ENCODE peak calls at places on chromosomes 2 and 18, in ten cellular contexts. P is heart right ventricle; T is OCI-LY7; B is AG04450; D is astrocyte of the spinal cord; H is fibroblast of lung; G is CD8-positive, alpha-beta T cell; W is psoas muscle; U is fibroblast of mammary gland; C is lower lobe of right lung. M is an unnamed sample.

GRCh38 chr2:235651643-235652042 is 157.8 kb downstream of the AGAP1 start:
- DNase-seq in P (no peak), B (no peak), U (no peak), W (no peak), H (no peak), G (no peak), C (no peak), T (no peak), D (no peak), M (no peak)

GRCh38 chr2:202178342-202178958 is 59.9 kb downstream of the SUMO1 start:
- DNase-seq in C (no peak), D (peak; percentile 81), U (peak; percentile 75), T (peak; percentile 67), G (peak; percentile 57), W (no peak), H (peak; percentile 80), P (peak; percentile 55), B (peak; percentile 43), M (peak; percentile 38)

GRCh38 chr2:70514612-70515055 is 39.0 kb downstream of the TGFA start:
- DNase-seq in C (peak; percentile 89), D (no peak), H (no peak), B (no peak), U (no peak), P (no peak), T (no peak), G (no peak), W (peak; percentile 22), M (no peak)

GRCh38 chr2:207765960-207766582 is 3.6 kb downstream of the FZD5 start:
- DNase-seq in C (no peak), D (no peak), W (no peak), B (no peak), U (no peak), G (no peak), P (no peak), T (no peak), H (no peak), M (no peak)

GRCh38 chr2:237653791-237654558 is 26.6 kb downstream of the LRRFIP1 start:
- DNase-seq in W (no peak), B (no peak), T (no peak), H (no peak), G (no peak), U (no peak), C (no peak), D (no peak), P (no peak), M (no peak)

GRCh38 chr2:40034198-40034597 is 255.1 kb upstream of the THUMPD2 start:
- DNase-seq in H (peak; percentile 85), P (no peak), W (no peak), U (peak; percentile 97), G (no peak), C (no peak), T (peak; percentile 24), B (peak; percentile 70), D (peak; percentile 81), M (no peak)

GRCh38 chr18:23099621-23100020 is 35.7 kb upstream of the CABLES1 start:
- DNase-seq in D (peak; percentile 34), G (no peak), U (no peak), W (no peak), T (no peak), C (peak; percentile 82), P (no peak), B (no peak), H (no peak), M (no peak)

GRCh38 chr2:138811454-138811853 is 31.3 kb upstream of the NXPH2 start:
- DNase-seq in C (no peak), W (no peak), T (no peak), B (no peak), H (no peak), P (no peak), G (no peak), U (no peak), D (no peak), M (no peak)

GRCh38 chr2:68362749-68363148 is 2.3 kb upstream of the PLEK start:
- DNase-seq in G (no peak), C (no peak), D (no peak), P (no peak), U (no peak), B (no peak), T (peak; percentile 19), W (no peak), H (no peak), M (no peak)

GRCh38 chr2:15869871-15870270 is 70.5 kb upstream of the MYCN start:
- DNase-seq in P (no peak), H (no peak), T (no peak), C (no peak), U (no peak), G (no peak), D (no peak), W (no peak), B (no peak), M (no peak)

GRCh38 chr2:216774620-216775019 is 79.3 kb upstream of the IGFBP5 start:
- DNase-seq in W (peak; percentile 89), U (peak; percentile 96), H (peak; percentile 87), C (no peak), P (peak; percentile 90), B (peak; percentile 63), D (peak; percentile 91), G (no peak), T (no peak), M (peak; percentile 91)

GRCh38 chr2:188293601-188294482 is 2.2 kb downstream of the GULP1 start:
- DNase-seq in T (no peak), W (peak; percentile 55), U (peak; percentile 79), G (no peak), B (no peak), P (peak; percentile 59), C (peak; percentile 55), H (peak; percentile 83), D (peak; percentile 80), M (peak; percentile 19)

GRCh38 chr2:152632736-152633135 is 84.5 kb downstream of the PRPF40A start:
- DNase-seq in C (no peak), W (no peak), D (no peak), P (no peak), H (no peak), T (no peak), U (no peak), B (no peak), G (no peak), M (no peak)

GRCh38 chr2:313991-314390 is 26.1 kb upstream of the ALKAL2 start:
- DNase-seq in W (no peak), D (no peak), T (no peak), H (no peak), B (no peak), G (no peak), U (no peak), C (no peak), P (no peak), M (no peak)

GRCh38 chr2:67209107-67209506 is 188.0 kb upstream of the ETAA1 start:
- DNase-seq in T (no peak), D (no peak), U (no peak), H (peak; percentile 21), C (no peak), P (no peak), B (no peak), G (no peak), W (no peak), M (no peak)

GRCh38 chr18:3688682-3689081 is 238.7 kb downstream of the TGIF1 start:
- DNase-seq in G (no peak), T (no peak), P (no peak), W (no peak), C (no peak), U (peak; percentile 99), D (peak; percentile 98), H (peak; percentile 85), B (peak; percentile 96), M (no peak)

GRCh38 chr18:5584751-5585417 is 41.1 kb upstream of the EPB41L3 start:
- DNase-seq in B (no peak), U (peak; percentile 65), H (peak; percentile 34), D (peak; percentile 71), C (no peak), T (no peak), W (no peak), G (no peak), P (no peak), M (no peak)

GRCh38 chr2:10428936-10429335 is 19.2 kb downstream of the ODC1 start:
- DNase-seq in U (no peak), C (no peak), B (no peak), P (no peak), T (no peak), H (no peak), W (no peak), G (no peak), D (no peak), M (no peak)
- TF ChIP-seq CTCF in U (no peak), C (no peak), B (no peak), P (no peak), T (no peak), H (no peak), W (no peak), G (no peak), D (no peak), M (no peak)

DNA sequence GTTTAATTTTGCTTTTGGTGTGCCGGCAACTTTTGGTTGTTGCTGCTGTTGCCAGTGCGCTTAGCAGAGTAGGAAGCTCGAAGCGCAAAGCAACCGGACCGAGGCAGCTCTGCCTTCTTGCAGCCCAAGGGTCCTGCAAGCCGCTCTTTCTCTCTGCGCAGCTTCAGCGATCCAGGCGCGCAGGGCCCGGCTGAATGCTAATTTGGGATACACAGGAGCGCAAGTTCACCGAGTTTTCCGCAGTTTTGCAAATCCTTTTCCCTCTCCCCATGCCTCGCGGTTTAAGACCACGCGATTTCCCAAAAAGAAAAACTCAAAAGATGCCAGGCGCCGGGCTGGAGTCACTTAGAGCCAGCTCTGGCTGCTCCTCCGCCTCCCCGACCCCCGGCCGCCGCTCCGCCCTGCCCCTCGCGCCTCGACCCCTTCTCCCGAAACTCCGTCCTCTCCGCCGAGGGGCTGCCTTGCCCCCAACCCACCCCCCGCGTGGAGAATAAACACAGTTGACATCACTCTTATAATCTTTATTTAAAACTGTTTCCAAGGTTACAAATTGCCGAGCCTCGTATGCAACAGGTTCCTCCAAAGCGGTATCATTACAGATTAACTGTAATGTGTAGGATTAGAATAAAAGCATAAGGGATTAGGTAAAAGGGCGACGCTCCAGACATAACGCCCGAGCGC is 13.4 kb upstream of the SIX3 start:
- DNase-seq in H (no peak), W (no peak), T (no peak), B (no peak), C (no peak), U (no peak), G (no peak), D (no peak), P (no peak), M (no peak)
- H3K4me3 ChIP-seq in H (no peak overlapping the region), W (peak overlapping the region; percentile 66), T (no peak overlapping the region), B (no peak overlapping the region), C (peak overlapping the region; percentile 34), U (no peak overlapping the region), G (no peak overlapping the region), D (no peak overlapping the region), P (peak overlapping the region; percentile 35), M (peak overlapping the region; percentile 42)

GRCh38 chr2:36530983-36531354 is 67.0 kb downstream of the FEZ2 start:
- DNase-seq in B (no peak), U (peak; percentile 88), D (peak; percentile 62), P (peak; percentile 60), H (peak; percentile 33), C (no peak), T (no peak), W (no peak), G (no peak), M (no peak)
- TF ChIP-seq CTCF in B (peak; percentile 14), U (peak; percentile 35), D (peak; percentile 9), P (peak; percentile 22), H (no peak), C (no peak), T (no peak), W (no peak), G (no peak), M (no peak)

DNA sequence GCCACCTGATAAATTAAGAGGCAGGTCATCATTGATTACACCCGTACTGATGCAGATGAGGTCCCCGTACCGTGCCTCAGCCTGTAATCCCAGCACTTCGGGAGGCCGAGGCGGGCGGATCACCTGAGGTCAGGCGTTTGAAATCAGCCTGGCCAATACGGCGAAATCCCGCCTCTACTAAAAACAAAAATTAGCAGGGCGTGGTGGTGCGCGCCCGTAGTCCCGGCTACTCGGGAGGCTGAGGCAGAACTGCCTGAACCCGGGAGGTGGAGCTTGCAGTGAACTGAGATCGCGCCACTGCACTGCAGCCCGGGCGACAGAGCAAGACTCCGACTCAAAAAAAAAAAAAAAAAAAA is 683 bp upstream of the ENOSF1 start:
- DNase-seq in P (no peak), D (no peak), C (no peak), U (no peak), B (no peak), G (no peak), H (no peak), T (no peak), W (no peak), M (no peak)
- H3K4me3 ChIP-seq in P (peak overlapping the region; percentile 71), D (peak overlapping the region; percentile 70), C (peak overlapping the region; percentile 70), U (peak overlapping the region; percentile 48), B (no peak overlapping the region), G (peak overlapping the region; percentile 51), H (no peak overlapping the region), T (no peak overlapping the region), W (peak overlapping the region; percentile 92), M (peak overlapping the region; percentile 72)

M was measured in gastrocnemius medialis.